ENCODE peak calls at places on chromosome 9, in four cellular contexts. L, S, R and Y are unnamed samples.

GRCh38 chr9:127505396-127506116 is 54.2 kb downstream of the LRSAM1 start:
- DNase-seq in L (no peak), R (peak), S (peak), Y (peak)

GRCh38 chr9:120368799-120369198 is 211.2 kb downstream of the CDK5RAP2 start:
- DNase-seq in R (no peak), L (no peak), S (no peak), Y (peak)

GRCh38 chr9:10903969-10904368 is 291.2 kb upstream of the PTPRD start:
- DNase-seq in S (no peak), L (no peak), R (no peak), Y (no peak)

GRCh38 chr9:95813923-95814322 is 61.6 kb upstream of the ERCC6L2 start:
- DNase-seq in L (no peak), S (no peak), R (no peak), Y (no peak)

GRCh38 chr9:131650254-131650653 is 89.6 kb downstream of the RAPGEF1 start:
- DNase-seq in S (peak), R (no peak), L (peak), Y (no peak)

GRCh38 chr9:88355166-88355565 is 33.1 kb upstream of the SPIN1 start:
- DNase-seq in R (no peak), S (peak), L (peak), Y (peak)

GRCh38 chr9:69047331-69047730 is 11.8 kb downstream of the FXN start:
- DNase-seq in S (no peak), R (no peak), L (no peak), Y (no peak)

GRCh38 chr9:81393985-81394811 is 295.1 kb downstream of the TLE1 start:
- DNase-seq in R (no peak), S (no peak), L (peak), Y (no peak)

GRCh38 chr9:108136646-108137045 is 647.1 kb upstream of the KLF4 start:
- DNase-seq in L (peak), R (no peak), S (no peak), Y (no peak)

GRCh38 chr9:126664893-126665695 is 51.4 kb downstream of the LMX1B start:
- DNase-seq in L (no peak), S (no peak), R (no peak), Y (no peak)

GRCh38 chr9:127057970-127058644 is 64.3 kb downstream of the ANGPTL2 start:
- DNase-seq in R (no peak), S (no peak), L (peak), Y (no peak)

GRCh38 chr9:17531642-17532254 is 47.1 kb upstream of the SH3GL2 start:
- DNase-seq in S (peak), R (peak), L (peak), Y (peak)

GRCh38 chr9:109194157-109194556 is 27.1 kb upstream of the FRRS1L start:
- DNase-seq in L (peak), S (no peak), R (no peak), Y (no peak)

GRCh38 chr9:110316255-110316921 is 21.3 kb downstream of the TXNDC8 start:
- DNase-seq in L (no peak), R (no peak), S (no peak), Y (no peak)

GRCh38 chr9:114516913-114517312 is 11.6 kb upstream of the WHRN start:
- DNase-seq in S (peak), R (no peak), L (peak), Y (no peak)

GRCh38 chr9:111094433-111095421 is 56.5 kb upstream of the LPAR1 start:
- DNase-seq in L (peak), S (peak), R (no peak), Y (no peak)

GRCh38 chr9:70438341-70438924 is 24.0 kb upstream of the KLF9 start:
- DNase-seq in S (peak), R (no peak), L (peak), Y (no peak)

GRCh38 chr9:134396258-134396742 is 70.0 kb downstream of the RXRA start:
- DNase-seq in L (no peak), R (no peak), S (no peak), Y (peak)

GRCh38 chr9:15867334-15867733 is 314.5 kb downstream of the CCDC171 start:
- DNase-seq in S (no peak), L (no peak), R (no peak), Y (no peak)

GRCh38 chr9:112028242-112029221 is 131.9 kb downstream of the UGCG start:
- DNase-seq in S (no peak), R (no peak), L (no peak), Y (peak)

GRCh38 chr9:96136992-96137665 is 164.8 kb downstream of the HSD17B3 start:
- DNase-seq in S (peak), R (no peak), L (peak), Y (peak)

GRCh38 chr9:135077497-135078200 is 9.8 kb upstream of the OLFM1 start:
- DNase-seq in S (peak), R (peak), L (no peak), Y (peak)

GRCh38 chr9:101635473-101635872 is 40.7 kb upstream of the PPP3R2 start:
- DNase-seq in L (no peak), S (no peak), R (no peak), Y (no peak)

GRCh38 chr9:89850633-89851325 is 246.0 kb downstream of the GADD45G start:
- DNase-seq in S (no peak), R (no peak), L (peak), Y (no peak)

GRCh38 chr9:14524881-14525515 is 168.2 kb downstream of the ZDHHC21 start:
- DNase-seq in S (no peak), L (no peak), R (no peak), Y (no peak)

GRCh38 chr9:135660407-135660806 is 2.7 kb upstream of the LCN9 start:
- DNase-seq in R (no peak), L (no peak), S (no peak), Y (no peak)

DNA sequence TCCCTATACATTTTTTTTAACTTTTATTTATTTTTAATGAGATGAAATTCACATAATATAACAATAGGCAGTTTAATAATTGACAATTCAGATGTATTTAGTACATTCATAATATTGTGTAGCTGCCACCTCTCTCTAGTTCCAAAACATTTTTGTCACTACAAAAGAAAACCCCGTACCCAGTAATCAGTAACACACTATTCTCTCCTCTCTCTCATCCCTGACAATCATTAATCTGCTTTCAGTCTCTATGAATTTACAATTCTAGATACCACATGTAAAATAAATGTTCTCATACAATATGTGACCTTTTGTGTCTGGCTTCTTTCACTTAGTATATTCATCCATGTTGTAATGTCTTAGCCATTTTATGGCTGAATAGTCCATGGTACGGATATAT is 244.8 kb upstream of the DMRT1 start:
- DNase-seq in R (no peak), S (no peak), L (no peak), Y (no peak)
- TF ChIP-seq CTCF in R (no peak), S (no peak), L (no peak), Y (no peak)

GRCh38 chr9:115672477-115673316 is 480.9 kb upstream of the PAPPA start:
- DNase-seq in L (peak), R (no peak), S (peak), Y (no peak)
- TF ChIP-seq CTCF in L (no peak), R (no peak), S (peak), Y (no peak)

DNA sequence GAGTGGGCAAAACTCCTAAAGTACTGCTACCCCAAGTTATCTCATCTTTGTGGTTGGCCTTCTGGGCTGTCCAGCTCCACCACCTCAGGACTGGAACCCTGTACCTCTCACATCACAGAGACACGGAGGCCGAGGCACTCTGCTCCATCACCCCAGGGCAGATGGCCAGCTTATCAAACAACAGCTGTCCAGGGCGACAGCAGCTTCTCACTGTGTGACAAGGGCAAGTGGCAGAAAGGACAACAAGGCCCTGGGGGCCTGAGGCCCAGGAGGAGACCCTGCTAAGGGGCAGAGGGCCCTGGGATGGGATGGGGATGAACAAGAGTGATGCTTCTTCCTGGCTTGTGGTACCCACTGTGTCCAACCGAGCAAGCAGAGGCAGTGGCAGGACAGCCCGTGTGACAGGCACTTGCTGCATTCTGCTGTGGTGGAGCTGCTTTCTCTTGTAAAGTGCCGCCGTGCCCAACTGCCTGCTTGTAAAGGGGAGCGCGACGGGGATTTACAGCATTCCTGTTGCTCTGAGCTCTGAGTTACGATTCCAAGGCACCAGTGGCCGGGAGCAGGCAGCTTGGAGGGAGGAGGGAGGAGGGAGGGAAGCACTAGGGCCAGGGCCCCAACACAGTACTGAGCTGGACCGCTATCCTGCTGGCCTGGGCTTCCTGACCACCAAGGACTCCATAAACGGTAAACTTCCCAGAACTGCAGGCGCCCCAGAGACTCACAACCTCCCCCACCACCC is 71.2 kb downstream of the SHB start:
- DNase-seq in R (no peak), S (peak), L (no peak), Y (no peak)
- TF ChIP-seq CTCF in R (no peak), S (no peak), L (no peak), Y (no peak)

GRCh38 chr9:137295313-137296213 is 6.5 kb downstream of the NRARP start:
- DNase-seq in R (no peak), S (no peak), L (no peak), Y (peak)
- TF ChIP-seq CTCF in R (no peak), S (peak), L (peak), Y (peak)

GRCh38 chr9:33818167-33818831 is 1.3 kb downstream of the UBE2R2 start:
- DNase-seq in L (no peak), S (peak), R (no peak), Y (peak)
- TF ChIP-seq CTCF in L (no peak), S (no peak), R (no peak), Y (no peak)

GRCh38 chr9:124356745-124357390 is 58.4 kb downstream of the PSMB7 start:
- DNase-seq in R (no peak), S (no peak), L (no peak), Y (no peak)

GRCh38 chr9:124359426-124359825 is 55.8 kb downstream of the PSMB7 start:
- DNase-seq in R (no peak), S (no peak), L (no peak), Y (no peak)

GRCh38 chr9:124355941-124356744 is 59.1 kb downstream of the PSMB7 start:
- DNase-seq in S (no peak), L (no peak), R (no peak), Y (no peak)

GRCh38 chr9:124358617-124359016 is 56.6 kb downstream of the PSMB7 start:
- DNase-seq in L (no peak), R (no peak), S (no peak), Y (no peak)

DNA sequence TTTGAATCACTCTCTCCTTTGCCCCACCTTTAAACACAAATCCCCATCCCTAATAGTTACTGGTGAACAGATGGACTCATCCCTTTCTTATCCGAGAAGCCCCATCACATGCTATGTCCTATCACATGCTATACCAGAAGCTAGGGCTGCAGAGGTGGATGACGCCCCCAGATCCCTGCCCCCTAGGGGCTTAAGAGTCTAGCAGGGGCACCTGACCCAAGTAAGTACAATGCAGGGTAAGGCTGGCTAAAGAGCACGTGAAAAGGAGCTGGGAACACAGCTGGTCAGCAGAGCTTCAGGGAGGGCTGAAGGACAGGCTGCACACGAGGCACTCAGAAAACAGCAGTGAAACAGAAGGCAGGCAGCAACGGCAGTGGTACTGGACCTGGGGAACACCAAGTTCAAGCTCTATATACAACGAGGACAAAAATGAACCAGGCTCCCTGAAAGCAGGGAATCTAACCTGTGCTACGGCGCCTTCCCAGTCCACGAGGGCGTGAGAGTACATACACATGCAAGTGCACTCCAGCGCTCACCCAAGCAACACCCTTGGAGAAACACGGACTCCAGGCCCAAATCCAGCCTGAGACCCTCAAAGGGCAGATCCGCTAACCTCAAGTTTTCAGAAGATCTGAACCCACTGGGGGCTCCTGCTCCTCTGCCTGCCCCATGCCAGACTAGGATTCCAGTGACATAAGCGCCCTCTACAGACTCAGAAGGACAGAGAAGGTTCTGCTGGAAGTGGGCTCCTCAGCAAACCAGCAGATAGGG is 57.5 kb downstream of the PSMB7 start:
- DNase-seq in R (no peak), S (no peak), L (no peak), Y (no peak)
- TF ChIP-seq CTCF in R (no peak), S (peak), L (no peak), Y (no peak)

GRCh38 chr9:133048595-133048994 is 13.2 kb upstream of the CEL start:
- DNase-seq in L (peak), S (peak), R (no peak), Y (peak)
- TF ChIP-seq CTCF in L (peak), S (peak), R (peak), Y (peak)

DNA sequence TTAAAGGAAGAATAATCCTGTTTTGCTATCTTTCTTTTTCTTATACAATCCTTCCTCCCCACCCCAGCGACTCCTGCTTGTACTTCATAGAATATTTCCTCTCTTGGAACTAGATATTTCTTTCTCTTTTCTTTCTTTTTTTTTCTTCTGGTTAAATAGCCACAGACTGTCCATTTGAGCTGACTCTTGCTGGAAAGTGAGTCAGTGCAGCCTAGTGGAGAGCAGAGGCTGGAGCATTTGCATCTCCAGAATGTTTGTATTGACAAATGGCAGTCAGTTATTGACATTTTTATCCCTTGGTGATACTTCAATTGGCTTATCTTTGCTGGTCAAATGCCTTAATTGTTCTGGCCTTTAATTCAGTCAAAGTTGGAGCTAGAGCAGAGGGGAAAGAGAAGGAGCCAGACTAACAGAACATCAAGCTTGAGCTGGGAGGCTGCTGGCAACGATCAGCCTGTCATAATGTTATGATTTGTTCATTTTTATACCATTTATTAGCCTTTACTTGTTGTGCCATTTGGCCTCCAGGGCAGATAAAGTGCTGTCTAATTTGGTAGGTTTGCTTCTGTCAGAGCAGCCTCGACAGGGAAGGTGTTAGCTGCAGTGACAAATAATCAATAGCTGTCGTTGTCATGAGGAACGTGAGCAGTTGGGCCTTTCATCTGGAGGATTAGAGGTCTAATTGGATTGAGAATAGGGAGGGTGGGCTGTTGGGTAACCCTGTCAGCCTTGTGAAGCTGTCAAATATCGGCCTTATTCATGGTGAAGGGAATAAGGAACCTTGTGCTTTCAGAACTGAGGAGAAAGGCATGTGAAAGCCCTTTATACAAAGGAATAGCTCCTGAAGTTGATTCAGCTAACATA is 69.1 kb downstream of the INVS start:
- DNase-seq in R (no peak), S (peak), L (peak), Y (no peak)
- TF ChIP-seq CTCF in R (no peak), S (peak), L (no peak), Y (no peak)